ENCODE peak calls at places on chromosomes 4 and X, in ten cellular contexts. One of them, this sample, is unnamed.

GRCh38 chr4:76494243-76494642 is 59.2 kb downstream of the SHROOM3 start:
- DNase-seq in aorta: no peak
- DNase-seq in GM23248: no peak
- DNase-seq in brain microvascular endothelial cell: no peak
- DNase-seq in Peyer's patch: no peak
- DNase-seq in effector memory CD4-positive, alpha-beta T cell: no peak
- DNase-seq in dorsolateral prefrontal cortex: no peak
- DNase-seq in tibial artery: no peak
- DNase-seq in OCI-LY7: no peak
- DNase-seq in neuronal stem cell: no peak
- DNase-seq in this sample: no peak

GRCh38 chrX:5236096-5236495 is 992.6 kb downstream of the NLGN4X start:
- DNase-seq in Peyer's patch: no peak
- DNase-seq in brain microvascular endothelial cell: no peak
- DNase-seq in neuronal stem cell: no peak
- DNase-seq in aorta: no peak
- DNase-seq in effector memory CD4-positive, alpha-beta T cell: no peak
- DNase-seq in dorsolateral prefrontal cortex: no peak
- DNase-seq in GM23248: no peak
- DNase-seq in tibial artery: no peak
- DNase-seq in OCI-LY7: peak
- DNase-seq in this sample: no peak

GRCh38 chrX:150694738-150695410 is 1.7 kb downstream of the MTMR1 start:
- DNase-seq in neuronal stem cell: no peak
- DNase-seq in tibial artery: no peak
- DNase-seq in effector memory CD4-positive, alpha-beta T cell: no peak
- DNase-seq in Peyer's patch: no peak
- DNase-seq in aorta: no peak
- DNase-seq in brain microvascular endothelial cell: no peak
- DNase-seq in GM23248: no peak
- DNase-seq in dorsolateral prefrontal cortex: no peak
- DNase-seq in OCI-LY7: peak
- DNase-seq in this sample: no peak

GRCh38 chr4:23768541-23768940 is 121.3 kb downstream of the PPARGC1A start:
- DNase-seq in neuronal stem cell: no peak
- DNase-seq in GM23248: no peak
- DNase-seq in aorta: no peak
- DNase-seq in effector memory CD4-positive, alpha-beta T cell: no peak
- DNase-seq in tibial artery: no peak
- DNase-seq in Peyer's patch: no peak
- DNase-seq in OCI-LY7: no peak
- DNase-seq in brain microvascular endothelial cell: no peak
- DNase-seq in dorsolateral prefrontal cortex: no peak
- DNase-seq in this sample: no peak

GRCh38 chr4:76758290-76758882 is 139.6 kb downstream of the SOWAHB start:
- DNase-seq in OCI-LY7: peak
- DNase-seq in dorsolateral prefrontal cortex: no peak
- DNase-seq in effector memory CD4-positive, alpha-beta T cell: no peak
- DNase-seq in neuronal stem cell: peak
- DNase-seq in tibial artery: no peak
- DNase-seq in Peyer's patch: no peak
- DNase-seq in aorta: no peak
- DNase-seq in GM23248: peak
- DNase-seq in brain microvascular endothelial cell: peak
- DNase-seq in this sample: no peak

GRCh38 chr4:7518871-7519637 is 84.3 kb upstream of the PSAPL1 start:
- DNase-seq in aorta: no peak
- DNase-seq in effector memory CD4-positive, alpha-beta T cell: no peak
- DNase-seq in Peyer's patch: no peak
- DNase-seq in OCI-LY7: no peak
- DNase-seq in tibial artery: no peak
- DNase-seq in neuronal stem cell: no peak
- DNase-seq in GM23248: no peak
- DNase-seq in dorsolateral prefrontal cortex: peak
- DNase-seq in brain microvascular endothelial cell: no peak
- DNase-seq in this sample: no peak

GRCh38 chr4:186934841-186935443 is 211.3 kb upstream of the FAT1 start:
- DNase-seq in Peyer's patch: no peak
- DNase-seq in dorsolateral prefrontal cortex: no peak
- DNase-seq in neuronal stem cell: no peak
- DNase-seq in aorta: no peak
- DNase-seq in effector memory CD4-positive, alpha-beta T cell: no peak
- DNase-seq in tibial artery: no peak
- DNase-seq in GM23248: no peak
- DNase-seq in brain microvascular endothelial cell: no peak
- DNase-seq in OCI-LY7: no peak
- DNase-seq in this sample: peak

GRCh38 chrX:154019061-154019621 is 561 bp downstream of the IRAK1 start:
- DNase-seq in Peyer's patch: no peak
- DNase-seq in neuronal stem cell: no peak
- DNase-seq in brain microvascular endothelial cell: no peak
- DNase-seq in OCI-LY7: peak
- DNase-seq in dorsolateral prefrontal cortex: no peak
- DNase-seq in effector memory CD4-positive, alpha-beta T cell: no peak
- DNase-seq in aorta: peak
- DNase-seq in tibial artery: no peak
- DNase-seq in GM23248: peak
- DNase-seq in this sample: no peak

GRCh38 chr4:29047341-29048041 is 1672.7 kb upstream of the PCDH7 start:
- DNase-seq in effector memory CD4-positive, alpha-beta T cell: no peak
- DNase-seq in tibial artery: no peak
- DNase-seq in Peyer's patch: no peak
- DNase-seq in OCI-LY7: no peak
- DNase-seq in brain microvascular endothelial cell: no peak
- DNase-seq in neuronal stem cell: no peak
- DNase-seq in dorsolateral prefrontal cortex: no peak
- DNase-seq in GM23248: no peak
- DNase-seq in aorta: no peak
- DNase-seq in this sample: no peak

GRCh38 chr4:39900966-39901365 is 76.7 kb downstream of the PDS5A start:
- DNase-seq in aorta: no peak
- DNase-seq in tibial artery: no peak
- DNase-seq in OCI-LY7: no peak
- DNase-seq in dorsolateral prefrontal cortex: no peak
- DNase-seq in GM23248: peak
- DNase-seq in neuronal stem cell: no peak
- DNase-seq in Peyer's patch: no peak
- DNase-seq in brain microvascular endothelial cell: no peak
- DNase-seq in effector memory CD4-positive, alpha-beta T cell: no peak
- DNase-seq in this sample: no peak

GRCh38 chr4:73836373-73837269 is at the start of gene CXCL6:
- DNase-seq in OCI-LY7: no peak
- DNase-seq in effector memory CD4-positive, alpha-beta T cell: no peak
- DNase-seq in Peyer's patch: no peak
- DNase-seq in brain microvascular endothelial cell: no peak
- DNase-seq in aorta: peak
- DNase-seq in tibial artery: no peak
- DNase-seq in dorsolateral prefrontal cortex: peak
- DNase-seq in GM23248: peak
- DNase-seq in neuronal stem cell: peak
- DNase-seq in this sample: no peak

GRCh38 chrX:53089224-53089842 is 4.6 kb upstream of the KANTR start:
- DNase-seq in neuronal stem cell: no peak
- DNase-seq in dorsolateral prefrontal cortex: no peak
- DNase-seq in OCI-LY7: peak
- DNase-seq in Peyer's patch: peak
- DNase-seq in aorta: no peak
- DNase-seq in brain microvascular endothelial cell: peak
- DNase-seq in tibial artery: no peak
- DNase-seq in effector memory CD4-positive, alpha-beta T cell: peak
- DNase-seq in GM23248: peak
- DNase-seq in this sample: no peak
- H3K27ac ChIP-seq in neuronal stem cell: no peak
- H3K27ac ChIP-seq in dorsolateral prefrontal cortex: peak
- H3K27ac ChIP-seq in OCI-LY7: no peak
- H3K27ac ChIP-seq in Peyer's patch: peak
- H3K27ac ChIP-seq in aorta: peak
- H3K27ac ChIP-seq in brain microvascular endothelial cell: peak
- H3K27ac ChIP-seq in tibial artery: peak
- H3K27ac ChIP-seq in effector memory CD4-positive, alpha-beta T cell: peak
- H3K27ac ChIP-seq in GM23248: peak
- H3K27ac ChIP-seq in this sample: peak

GRCh38 chr4:1760521-1761001 is 32.5 kb upstream of the FGFR3 start:
- DNase-seq in neuronal stem cell: no peak
- DNase-seq in aorta: no peak
- DNase-seq in OCI-LY7: no peak
- DNase-seq in dorsolateral prefrontal cortex: no peak
- DNase-seq in Peyer's patch: no peak
- DNase-seq in GM23248: no peak
- DNase-seq in tibial artery: no peak
- DNase-seq in brain microvascular endothelial cell: no peak
- DNase-seq in effector memory CD4-positive, alpha-beta T cell: no peak
- DNase-seq in this sample: no peak
- H3K27ac ChIP-seq in neuronal stem cell: no peak
- H3K27ac ChIP-seq in aorta: no peak
- H3K27ac ChIP-seq in OCI-LY7: no peak
- H3K27ac ChIP-seq in dorsolateral prefrontal cortex: no peak
- H3K27ac ChIP-seq in Peyer's patch: no peak
- H3K27ac ChIP-seq in GM23248: no peak
- H3K27ac ChIP-seq in tibial artery: no peak
- H3K27ac ChIP-seq in brain microvascular endothelial cell: no peak
- H3K27ac ChIP-seq in effector memory CD4-positive, alpha-beta T cell: no peak
- H3K27ac ChIP-seq in this sample: no peak

GRCh38 chr4:123813901-123814300 is 417.3 kb downstream of the SPRY1 start:
- DNase-seq in aorta: no peak
- DNase-seq in neuronal stem cell: no peak
- DNase-seq in effector memory CD4-positive, alpha-beta T cell: no peak
- DNase-seq in dorsolateral prefrontal cortex: no peak
- DNase-seq in tibial artery: no peak
- DNase-seq in Peyer's patch: no peak
- DNase-seq in GM23248: no peak
- DNase-seq in brain microvascular endothelial cell: no peak
- DNase-seq in OCI-LY7: no peak
- DNase-seq in this sample: no peak
- H3K27ac ChIP-seq in aorta: no peak
- H3K27ac ChIP-seq in neuronal stem cell: no peak
- H3K27ac ChIP-seq in effector memory CD4-positive, alpha-beta T cell: no peak
- H3K27ac ChIP-seq in dorsolateral prefrontal cortex: no peak
- H3K27ac ChIP-seq in tibial artery: no peak
- H3K27ac ChIP-seq in Peyer's patch: no peak
- H3K27ac ChIP-seq in GM23248: no peak
- H3K27ac ChIP-seq in brain microvascular endothelial cell: no peak
- H3K27ac ChIP-seq in OCI-LY7: no peak
- H3K27ac ChIP-seq in this sample: no peak

DNA sequence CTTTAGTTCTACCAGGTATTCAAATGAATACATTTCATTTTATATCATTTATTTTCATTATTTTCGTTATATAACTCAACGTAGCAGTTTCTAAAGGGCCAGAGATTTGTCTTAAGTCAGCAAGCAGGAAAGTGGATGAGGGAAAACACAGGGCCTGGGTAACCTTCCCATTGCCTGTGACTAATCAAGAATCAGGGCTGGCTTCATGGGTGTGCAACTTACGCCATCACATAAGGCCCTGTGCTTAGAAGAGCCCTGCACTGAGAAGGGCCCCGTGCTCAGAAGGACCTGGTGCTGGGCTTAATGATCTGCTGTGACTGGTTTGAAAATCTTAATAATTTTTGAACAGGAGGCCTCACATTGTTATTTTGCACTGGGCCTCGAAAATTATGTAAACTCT is 65.4 kb upstream of the FAM9C start:
- DNase-seq in aorta: no peak
- DNase-seq in neuronal stem cell: no peak
- DNase-seq in OCI-LY7: no peak
- DNase-seq in GM23248: peak
- DNase-seq in brain microvascular endothelial cell: peak
- DNase-seq in dorsolateral prefrontal cortex: no peak
- DNase-seq in tibial artery: no peak
- DNase-seq in Peyer's patch: no peak
- DNase-seq in effector memory CD4-positive, alpha-beta T cell: no peak
- DNase-seq in this sample: no peak
- H3K27ac ChIP-seq in aorta: no peak
- H3K27ac ChIP-seq in neuronal stem cell: no peak
- H3K27ac ChIP-seq in OCI-LY7: no peak
- H3K27ac ChIP-seq in GM23248: peak
- H3K27ac ChIP-seq in brain microvascular endothelial cell: peak
- H3K27ac ChIP-seq in dorsolateral prefrontal cortex: no peak
- H3K27ac ChIP-seq in tibial artery: peak
- H3K27ac ChIP-seq in Peyer's patch: peak
- H3K27ac ChIP-seq in effector memory CD4-positive, alpha-beta T cell: no peak
- H3K27ac ChIP-seq in this sample: peak

GRCh38 chrX:6812087-6812486 is 277.2 kb upstream of the VCX3A start:
- DNase-seq in tibial artery: no peak
- DNase-seq in brain microvascular endothelial cell: no peak
- DNase-seq in GM23248: no peak
- DNase-seq in effector memory CD4-positive, alpha-beta T cell: no peak
- DNase-seq in dorsolateral prefrontal cortex: no peak
- DNase-seq in aorta: no peak
- DNase-seq in neuronal stem cell: no peak
- DNase-seq in Peyer's patch: no peak
- DNase-seq in OCI-LY7: no peak
- DNase-seq in this sample: no peak
- H3K27ac ChIP-seq in tibial artery: no peak
- H3K27ac ChIP-seq in brain microvascular endothelial cell: no peak
- H3K27ac ChIP-seq in GM23248: no peak
- H3K27ac ChIP-seq in effector memory CD4-positive, alpha-beta T cell: no peak
- H3K27ac ChIP-seq in dorsolateral prefrontal cortex: no peak
- H3K27ac ChIP-seq in aorta: no peak
- H3K27ac ChIP-seq in neuronal stem cell: no peak
- H3K27ac ChIP-seq in Peyer's patch: no peak
- H3K27ac ChIP-seq in OCI-LY7: no peak
- H3K27ac ChIP-seq in this sample: no peak